ENCODE peak calls at places on chromosomes 3 and 15, in seven cellular contexts. One of them, this sample, is unnamed. For H3K36me3, the result is how much of the 10 kb centered on the place peaks cover.

GRCh38 chr3:67819447-67819846 is 165.0 kb upstream of the SUCLG2 start:
- DNase-seq in tibial artery: no peak
- DNase-seq in fibroblast of lung: no peak
- DNase-seq in SK-N-SH: no peak
- DNase-seq in DND-41: no peak
- DNase-seq in IMR-90: no peak
- DNase-seq in gastrocnemius medialis: no peak
- DNase-seq in this sample: no peak

GRCh38 chr3:106719583-106719982 is 657.7 kb upstream of the CCDC54 start:
- DNase-seq in IMR-90: no peak
- DNase-seq in fibroblast of lung: peak
- DNase-seq in DND-41: no peak
- DNase-seq in SK-N-SH: no peak
- DNase-seq in gastrocnemius medialis: no peak
- DNase-seq in tibial artery: no peak
- DNase-seq in this sample: no peak

GRCh38 chr3:128382221-128382807 is 84.4 kb downstream of the DNAJB8 start:
- DNase-seq in gastrocnemius medialis: peak
- DNase-seq in IMR-90: no peak
- DNase-seq in SK-N-SH: no peak
- DNase-seq in tibial artery: peak
- DNase-seq in DND-41: no peak
- DNase-seq in fibroblast of lung: no peak
- DNase-seq in this sample: no peak

GRCh38 chr3:13200951-13201350 is 127.7 kb upstream of the IQSEC1 start:
- DNase-seq in gastrocnemius medialis: no peak
- DNase-seq in DND-41: peak
- DNase-seq in fibroblast of lung: no peak
- DNase-seq in IMR-90: no peak
- DNase-seq in tibial artery: no peak
- DNase-seq in SK-N-SH: peak
- DNase-seq in this sample: no peak

GRCh38 chr3:179068779-179069530 is 2.7 kb downstream of the ZMAT3 start:
- DNase-seq in gastrocnemius medialis: no peak
- DNase-seq in IMR-90: peak
- DNase-seq in tibial artery: no peak
- DNase-seq in SK-N-SH: peak
- DNase-seq in DND-41: peak
- DNase-seq in fibroblast of lung: peak
- DNase-seq in this sample: no peak

GRCh38 chr15:86555939-86556725 is 476.5 kb downstream of the AGBL1 start:
- DNase-seq in gastrocnemius medialis: no peak
- DNase-seq in DND-41: no peak
- DNase-seq in SK-N-SH: no peak
- DNase-seq in fibroblast of lung: no peak
- DNase-seq in tibial artery: no peak
- DNase-seq in IMR-90: no peak
- DNase-seq in this sample: no peak

GRCh38 chr3:138351151-138351550 is 2.8 kb downstream of the MRAS start:
- DNase-seq in fibroblast of lung: no peak
- DNase-seq in tibial artery: no peak
- DNase-seq in gastrocnemius medialis: no peak
- DNase-seq in IMR-90: peak
- DNase-seq in SK-N-SH: no peak
- DNase-seq in DND-41: no peak
- DNase-seq in this sample: no peak

GRCh38 chr15:57048930-57049550 is 130.6 kb downstream of the TCF12 start:
- DNase-seq in IMR-90: peak
- DNase-seq in tibial artery: no peak
- DNase-seq in SK-N-SH: no peak
- DNase-seq in fibroblast of lung: no peak
- DNase-seq in gastrocnemius medialis: no peak
- DNase-seq in DND-41: no peak
- DNase-seq in this sample: peak

GRCh38 chr15:56052389-56053045 is 59.1 kb upstream of the NEDD4 start:
- DNase-seq in IMR-90: peak
- DNase-seq in DND-41: peak
- DNase-seq in SK-N-SH: peak
- DNase-seq in tibial artery: no peak
- DNase-seq in gastrocnemius medialis: no peak
- DNase-seq in fibroblast of lung: peak
- DNase-seq in this sample: no peak

GRCh38 chr3:53252105-53252946 is 3.5 kb downstream of the TKT start:
- DNase-seq in tibial artery: no peak
- DNase-seq in DND-41: no peak
- DNase-seq in SK-N-SH: no peak
- DNase-seq in gastrocnemius medialis: no peak
- DNase-seq in fibroblast of lung: peak
- DNase-seq in IMR-90: no peak
- DNase-seq in this sample: no peak

DNA sequence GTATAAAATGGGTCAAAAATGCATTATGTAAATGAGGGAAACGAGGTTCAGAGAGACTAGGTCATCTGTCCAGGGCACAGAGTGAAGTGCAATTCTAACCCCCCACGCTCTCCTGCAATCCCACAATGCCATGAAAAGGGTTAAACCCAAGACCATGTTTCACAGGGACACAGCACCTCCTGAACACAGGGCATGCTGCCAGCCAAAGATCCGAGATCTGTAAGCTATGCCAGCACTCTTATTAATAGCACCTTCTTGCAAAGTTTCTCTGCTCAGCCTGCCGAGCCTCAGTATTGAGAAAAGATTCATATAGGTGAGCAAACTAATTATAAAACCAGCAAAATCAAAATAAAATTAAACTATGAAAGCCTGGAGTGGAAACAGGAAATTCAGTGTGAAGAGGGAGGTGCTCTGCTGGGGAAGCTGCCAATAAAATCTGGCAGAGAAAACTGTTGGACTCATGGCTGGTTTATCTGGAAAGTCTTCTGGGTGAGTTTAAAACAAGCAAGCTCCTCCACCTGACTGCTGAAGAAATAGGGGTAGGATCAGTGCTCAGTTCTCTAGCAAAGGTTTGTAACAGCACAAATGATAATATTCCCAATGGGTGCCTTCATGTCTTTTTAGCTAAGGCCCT is 50.3 kb downstream of the LRIG1 start:
- DNase-seq in fibroblast of lung: peak
- DNase-seq in SK-N-SH: no peak
- DNase-seq in IMR-90: peak
- DNase-seq in gastrocnemius medialis: peak
- DNase-seq in tibial artery: peak
- DNase-seq in DND-41: no peak
- DNase-seq in this sample: no peak
- H3K4me3 ChIP-seq in fibroblast of lung: peak
- H3K4me3 ChIP-seq in SK-N-SH: peak
- H3K4me3 ChIP-seq in IMR-90: no peak
- H3K4me3 ChIP-seq in gastrocnemius medialis: peak
- H3K4me3 ChIP-seq in tibial artery: no peak
- H3K4me3 ChIP-seq in DND-41: no peak
- H3K4me3 ChIP-seq in this sample: no peak

DNA sequence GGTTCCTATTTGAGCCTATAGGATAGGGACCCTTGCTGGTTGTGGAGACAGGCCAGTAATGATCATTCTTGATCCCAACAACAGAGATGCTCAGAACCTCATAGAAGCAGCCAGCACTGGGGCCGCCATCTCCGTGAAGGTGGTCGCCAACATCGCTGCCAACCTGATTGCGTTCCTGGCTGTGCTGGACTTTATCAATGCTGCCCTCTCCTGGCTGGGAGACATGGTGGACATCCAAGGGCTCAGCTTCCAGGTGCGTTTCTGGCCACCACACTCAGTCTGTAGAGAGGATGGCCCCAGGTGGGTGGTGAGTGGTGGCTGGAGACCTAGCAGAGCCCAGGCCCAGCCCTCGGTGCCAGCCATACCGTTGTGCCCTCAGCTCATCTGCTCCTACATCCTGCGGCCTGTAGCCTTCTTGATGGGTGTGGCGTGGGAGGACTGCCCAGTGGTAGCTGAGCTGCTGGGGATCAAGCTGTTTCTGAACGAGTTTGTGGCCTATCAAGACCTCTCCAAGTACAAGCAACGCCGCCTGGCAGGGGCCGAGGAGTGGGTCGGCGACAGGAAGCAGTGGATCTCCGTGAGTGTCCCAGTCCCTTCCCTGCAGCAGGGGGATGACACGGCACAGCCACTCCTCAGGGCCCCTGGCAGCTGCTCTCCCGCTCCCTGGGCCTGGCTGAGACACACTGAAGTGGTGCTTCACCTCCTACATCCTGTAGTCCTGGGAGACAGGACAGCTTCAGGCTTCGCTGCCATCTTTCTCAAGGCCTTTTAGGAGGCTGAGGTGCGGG is 46.5 kb upstream of the PDE8A start:
- DNase-seq in DND-41: no peak
- DNase-seq in tibial artery: no peak
- DNase-seq in gastrocnemius medialis: no peak
- DNase-seq in fibroblast of lung: no peak
- DNase-seq in IMR-90: no peak
- DNase-seq in SK-N-SH: no peak
- DNase-seq in this sample: no peak
- TF ChIP-seq CTCF in DND-41: peak
- TF ChIP-seq CTCF in tibial artery: no peak
- TF ChIP-seq CTCF in gastrocnemius medialis: no peak
- TF ChIP-seq CTCF in fibroblast of lung: no peak
- TF ChIP-seq CTCF in IMR-90: no peak
- TF ChIP-seq CTCF in SK-N-SH: peak
- TF ChIP-seq CTCF in this sample: peak

DNA sequence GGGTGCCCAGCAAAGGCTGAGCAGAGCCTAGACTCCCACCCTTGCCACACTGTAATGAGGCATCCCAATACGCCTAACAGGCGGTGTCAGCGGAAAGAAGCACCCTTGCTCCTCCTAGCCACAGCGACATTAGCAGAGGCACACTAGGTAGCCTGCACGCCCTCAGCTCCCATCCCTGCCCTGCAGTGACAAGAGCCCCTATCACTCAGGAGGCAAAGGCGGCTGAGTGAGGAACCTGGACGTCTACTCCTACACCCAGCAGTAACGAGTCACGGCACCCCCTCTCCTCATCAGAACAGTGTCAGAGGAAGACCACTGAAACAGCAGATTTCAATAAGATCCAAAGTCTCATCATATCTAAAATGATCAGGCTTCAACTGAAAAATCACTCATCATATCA is 12.0 kb upstream of the MAP6D1 start:
- DNase-seq in fibroblast of lung: no peak
- DNase-seq in gastrocnemius medialis: no peak
- DNase-seq in tibial artery: no peak
- DNase-seq in IMR-90: no peak
- DNase-seq in SK-N-SH: no peak
- DNase-seq in DND-41: no peak
- DNase-seq in this sample: no peak
- H3K36me3 ChIP-seq in fibroblast of lung: under half
- H3K36me3 ChIP-seq in gastrocnemius medialis: half or more
- H3K36me3 ChIP-seq in tibial artery: half or more
- H3K36me3 ChIP-seq in IMR-90: under half
- H3K36me3 ChIP-seq in SK-N-SH: under half
- H3K36me3 ChIP-seq in DND-41: half or more
- H3K36me3 ChIP-seq in this sample: under half

GRCh38 chr3:42544492-42545283 is 37.1 kb downstream of the SEC22C start:
- DNase-seq in DND-41: no peak
- DNase-seq in tibial artery: peak
- DNase-seq in fibroblast of lung: no peak
- DNase-seq in gastrocnemius medialis: no peak
- DNase-seq in IMR-90: no peak
- DNase-seq in SK-N-SH: no peak
- DNase-seq in this sample: peak

GRCh38 chr3:42539871-42540714 is 37.6 kb downstream of the VIPR1 start:
- DNase-seq in fibroblast of lung: no peak
- DNase-seq in SK-N-SH: peak
- DNase-seq in gastrocnemius medialis: no peak
- DNase-seq in IMR-90: no peak
- DNase-seq in DND-41: peak
- DNase-seq in tibial artery: no peak
- DNase-seq in this sample: no peak

GRCh38 chr3:42537350-42537749 is 34.9 kb downstream of the VIPR1 start:
- DNase-seq in gastrocnemius medialis: no peak
- DNase-seq in fibroblast of lung: no peak
- DNase-seq in IMR-90: no peak
- DNase-seq in SK-N-SH: no peak
- DNase-seq in tibial artery: no peak
- DNase-seq in DND-41: no peak
- DNase-seq in this sample: no peak

GRCh38 chr3:42545284-42545900 is 36.4 kb downstream of the SEC22C start:
- DNase-seq in tibial artery: no peak
- DNase-seq in SK-N-SH: no peak
- DNase-seq in fibroblast of lung: no peak
- DNase-seq in IMR-90: no peak
- DNase-seq in DND-41: no peak
- DNase-seq in gastrocnemius medialis: no peak
- DNase-seq in this sample: no peak

GRCh38 chr3:42541079-42541478 is 38.6 kb downstream of the VIPR1 start:
- DNase-seq in gastrocnemius medialis: no peak
- DNase-seq in fibroblast of lung: no peak
- DNase-seq in tibial artery: no peak
- DNase-seq in SK-N-SH: no peak
- DNase-seq in DND-41: no peak
- DNase-seq in IMR-90: no peak
- DNase-seq in this sample: no peak
- H3K4me3 ChIP-seq in gastrocnemius medialis: no peak
- H3K4me3 ChIP-seq in fibroblast of lung: no peak
- H3K4me3 ChIP-seq in tibial artery: no peak
- H3K4me3 ChIP-seq in SK-N-SH: no peak
- H3K4me3 ChIP-seq in DND-41: no peak
- H3K4me3 ChIP-seq in IMR-90: no peak
- H3K4me3 ChIP-seq in this sample: no peak

DNA sequence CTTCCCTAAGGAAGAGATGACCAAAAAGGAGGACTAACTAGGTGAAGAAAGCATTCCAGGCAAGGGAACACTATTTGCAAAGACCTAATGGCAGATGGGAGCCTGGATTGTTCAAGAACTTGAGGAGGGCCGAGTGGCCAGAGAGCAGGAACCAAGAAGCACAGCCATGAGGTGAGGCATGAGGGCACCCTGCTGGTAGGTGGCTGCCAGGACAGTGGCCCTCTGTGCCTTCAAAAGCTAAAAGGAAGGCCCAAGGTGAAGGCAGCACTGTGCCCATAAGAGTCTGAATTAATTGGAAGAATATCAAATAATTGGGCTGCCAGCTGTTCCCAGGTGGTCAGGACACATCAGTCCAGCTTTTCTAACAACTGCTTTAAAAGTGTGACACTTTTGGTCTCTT is 27.9 kb upstream of the CTDSPL start:
- DNase-seq in SK-N-SH: peak
- DNase-seq in IMR-90: no peak
- DNase-seq in tibial artery: no peak
- DNase-seq in fibroblast of lung: no peak
- DNase-seq in DND-41: no peak
- DNase-seq in gastrocnemius medialis: no peak
- DNase-seq in this sample: no peak
- TF ChIP-seq CTCF in SK-N-SH: no peak
- TF ChIP-seq CTCF in IMR-90: no peak
- TF ChIP-seq CTCF in tibial artery: no peak
- TF ChIP-seq CTCF in fibroblast of lung: no peak
- TF ChIP-seq CTCF in DND-41: peak
- TF ChIP-seq CTCF in gastrocnemius medialis: no peak
- TF ChIP-seq CTCF in this sample: peak

GRCh38 chr3:11323827-11324226 is 51.6 kb downstream of the ATG7 start:
- DNase-seq in DND-41: no peak
- DNase-seq in tibial artery: no peak
- DNase-seq in SK-N-SH: no peak
- DNase-seq in IMR-90: peak
- DNase-seq in fibroblast of lung: peak
- DNase-seq in gastrocnemius medialis: no peak
- DNase-seq in this sample: no peak
- H3K36me3 ChIP-seq in DND-41: under half
- H3K36me3 ChIP-seq in tibial artery: half or more
- H3K36me3 ChIP-seq in SK-N-SH: under half
- H3K36me3 ChIP-seq in IMR-90: under half
- H3K36me3 ChIP-seq in fibroblast of lung: under half
- H3K36me3 ChIP-seq in gastrocnemius medialis: half or more
- H3K36me3 ChIP-seq in this sample: under half

This sample was measured in brain microvascular endothelial cell.